ENCODE peak calls at places on chromosomes 12 and 14, in six cellular contexts. X is stimulated activated naive CD8-positive, alpha-beta T cell treated with anti-CD3 and anti-CD28 coated beads, Interleukin-15, Interleukin-2, amounts not matched to agents 100 U/mL and 50 U/mL, for 24 hours; M is Right ventricle myocardium inferior; C is A549; B is GM23338; R is effector memory CD8-positive, alpha-beta T cell. L is an unnamed sample.
A peak's percentile ranks its signal among the peaks of the same experiment; 100 is the strongest.

GRCh38 chr12:109147954-109148353 is 31.6 kb downstream of the ACACB start:
- ATAC-seq in R (no peak), C (no peak), M (peak; percentile 93), B (no peak), X (no peak), L (no peak)

GRCh38 chr12:119949145-119949544 is 39.9 kb upstream of the BICDL1 start:
- ATAC-seq in M (no peak), C (no peak), R (no peak), X (no peak), B (no peak), L (no peak)

GRCh38 chr12:45966486-45966885 is 23.9 kb downstream of the SCAF11 start:
- ATAC-seq in B (no peak), R (no peak), C (peak; percentile 64), X (no peak), M (peak; percentile 85), L (no peak)

GRCh38 chr12:51378749-51379148 is 12.5 kb downstream of the GALNT6 start:
- ATAC-seq in M (no peak), C (no peak), X (no peak), R (no peak), B (no peak), L (no peak)

GRCh38 chr14:61690039-61690438 is 5.3 kb upstream of the HIF1A start:
- ATAC-seq in C (no peak), B (no peak), X (no peak), M (no peak), R (no peak), L (no peak)

GRCh38 chr14:90747909-90748308 is 68.3 kb downstream of the TTC7B start:
- ATAC-seq in M (no peak), C (no peak), X (no peak), B (no peak), R (no peak), L (no peak)

GRCh38 chr12:51082561-51083139 is 746 bp downstream of the CSRNP2 start:
- ATAC-seq in C (peak; percentile 55), B (peak; percentile 52), M (no peak), X (peak; percentile 5), R (no peak), L (no peak)

GRCh38 chr14:23033801-23034497 is 751 bp downstream of the PSMB5 start:
- ATAC-seq in B (peak; percentile 18), C (no peak), X (no peak), M (no peak), R (no peak), L (peak; percentile 1)

GRCh38 chr14:39339003-39339402 is 93.2 kb downstream of the FBXO33 start:
- ATAC-seq in M (no peak), C (no peak), R (no peak), B (peak; percentile 90), X (no peak), L (no peak)

GRCh38 chr12:92141585-92142244 is 3.9 kb downstream of the BTG1 start:
- ATAC-seq in X (no peak), C (no peak), B (no peak), M (no peak), R (no peak), L (no peak)

GRCh38 chr12:112716099-112717093 is 75.2 kb upstream of the RPH3A start:
- ATAC-seq in X (no peak), R (peak; percentile 44), B (peak; percentile 99), M (no peak), C (peak; percentile 78), L (peak; percentile 60)

GRCh38 chr12:123950476-123951169 is 22.0 kb downstream of the CCDC92 start:
- ATAC-seq in M (peak; percentile 23), R (no peak), C (no peak), X (no peak), B (no peak), L (no peak)

L was measured in stimulated activated memory B cell treated with anti-CD40 and anti-IgM and Interleukin-4, amounts not matched to agents 10 μg/mL and 1 μg/mL and 100 μg/mL, for 72 hours.